ENCODE peak calls at places on chromosomes 6 and 20, in four cellular contexts. W is GM06990, A is psoas muscle, X is astrocyte of the cerebellum. H is an unnamed sample.

GRCh38 chr6:7262746-7263335 is 50.2 kb downstream of the SSR1 start:
- DNase-seq in W (no peak), A (no peak), X (no peak), H (no peak)

GRCh38 chr6:92989656-92990055 is 429.7 kb downstream of the EPHA7 start:
- DNase-seq in W (no peak), A (no peak), X (peak; percentile 5), H (no peak)

GRCh38 chr6:52534966-52535390 is 41.9 kb downstream of the TRAM2 start:
- DNase-seq in W (peak; percentile 33), A (no peak), X (no peak), H (no peak)

GRCh38 chr6:8006208-8006607 is 58.0 kb downstream of the BLOC1S5 start:
- DNase-seq in W (no peak), A (no peak), X (peak; percentile 28), H (no peak)

GRCh38 chr6:170049641-170050491 is 241.0 kb downstream of the DLL1 start:
- DNase-seq in W (no peak), A (peak; percentile 94), X (peak; percentile 2), H (no peak)

GRCh38 chr20:53530440-53530839 is 63.2 kb downstream of the ZNF217 start:
- DNase-seq in W (no peak), A (no peak), X (no peak), H (no peak)

GRCh38 chr20:16666272-16666671 is 63.6 kb upstream of the SNRPB2 start:
- DNase-seq in W (no peak), A (no peak), X (no peak), H (no peak)

GRCh38 chr6:143842468-143842901 is 653 bp upstream of the LTV1 start:
- DNase-seq in W (no peak), A (no peak), X (no peak), H (no peak)

GRCh38 chr6:119344306-119344705 is 5.3 kb downstream of the MAN1A1 start:
- DNase-seq in W (no peak), A (no peak), X (no peak), H (no peak)

GRCh38 chr6:42021847-42022754 is 28.2 kb upstream of the TAF8 start:
- DNase-seq in W (peak; percentile 79), A (no peak), X (no peak), H (no peak)

GRCh38 chr6:170346649-170347048 is 40.1 kb downstream of the FAM120B start:
- DNase-seq in W (no peak), A (no peak), X (no peak), H (no peak)

GRCh38 chr6:117555882-117556498 is 46.3 kb downstream of the GOPC start:
- DNase-seq in W (no peak), A (no peak), X (no peak), H (no peak)

GRCh38 chr6:159527351-159527750 is 165.7 kb downstream of the SOD2 start:
- DNase-seq in W (no peak), A (no peak), X (no peak), H (no peak)

GRCh38 chr6:4322846-4323309 is 187.5 kb upstream of the ECI2 start:
- DNase-seq in W (no peak), A (peak; percentile 57), X (no peak), H (no peak)

GRCh38 chr6:161401910-161402309 is 128.0 kb upstream of the AGPAT4 start:
- DNase-seq in W (no peak), A (no peak), X (no peak), H (no peak)

GRCh38 chr6:158752613-158753012 is 66.6 kb downstream of the EZR start:
- DNase-seq in W (no peak), A (no peak), X (no peak), H (no peak)

GRCh38 chr20:62776692-62777527 is 19.4 kb upstream of the MRGBP start:
- DNase-seq in W (peak; percentile 58), A (no peak), X (no peak), H (no peak)

GRCh38 chr6:89475106-89475505 is 42.2 kb downstream of the ANKRD6 start:
- DNase-seq in W (no peak), A (no peak), X (no peak), H (no peak)

GRCh38 chr20:3749689-3750639 is 17.5 kb downstream of the HSPA12B start:
- DNase-seq in W (peak; percentile 50), A (no peak), X (no peak), H (no peak)

GRCh38 chr6:162442675-162443074 is 284.9 kb downstream of the PRKN start:
- DNase-seq in W (no peak), A (no peak), X (peak; percentile 3), H (no peak)

GRCh38 chr20:24755411-24755922 is 193.6 kb upstream of the CST7 start:
- DNase-seq in W (no peak), A (no peak), X (peak; percentile 70), H (no peak)

DNA sequence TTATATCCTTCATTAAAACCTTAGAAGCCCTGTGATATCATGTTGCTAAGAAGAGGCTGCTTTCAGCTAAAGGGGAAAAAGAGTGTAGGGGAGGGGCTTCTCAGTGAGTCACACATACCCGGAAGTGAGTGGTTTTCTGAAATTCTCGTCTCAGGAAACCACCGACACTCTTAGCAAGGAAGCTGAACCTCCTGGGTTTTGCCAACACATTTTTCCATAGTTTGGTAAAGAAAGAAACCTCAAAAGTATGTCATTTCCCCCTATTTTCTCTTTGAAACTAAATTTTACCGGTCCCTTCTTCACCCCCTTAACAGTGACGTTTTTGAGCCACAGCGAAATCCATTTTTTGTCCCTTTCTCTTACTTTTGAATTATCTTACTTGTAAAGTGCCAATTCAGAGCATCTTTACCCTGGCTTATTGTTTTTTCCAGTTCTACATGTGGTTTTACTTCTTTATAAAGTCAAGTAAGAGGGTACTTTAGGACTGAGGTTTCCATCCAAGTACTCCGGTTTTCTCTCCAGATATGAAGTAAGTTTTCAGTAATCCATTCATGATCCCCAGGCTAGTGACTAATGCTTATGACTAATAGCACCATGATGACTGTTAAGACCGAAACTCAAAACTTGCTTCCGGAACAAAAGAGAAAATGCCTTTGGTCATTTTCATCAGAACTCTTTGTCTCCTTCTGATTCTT is 219.3 kb downstream of the ARHGAP18 start:
- DNase-seq in W (peak; percentile 50), A (no peak), X (peak; percentile 95), H (peak; percentile 87)
- H3K4me3 ChIP-seq in W (peak overlapping the region; percentile 31), A (peak overlapping the region; percentile 46), X (peak overlapping the region; percentile 21), H (peak overlapping the region; percentile 60)

GRCh38 chr6:33813246-33813904 is 9.6 kb upstream of the MLN start:
- DNase-seq in W (no peak), A (no peak), X (no peak), H (no peak)

GRCh38 chr6:33814663-33814985 is 10.8 kb upstream of the MLN start:
- DNase-seq in W (no peak), A (no peak), X (no peak), H (no peak)

GRCh38 chr6:33809619-33810018 is 5.8 kb upstream of the MLN start:
- DNase-seq in W (no peak), A (no peak), X (no peak), H (no peak)

GRCh38 chr6:33813960-33814662 is 10.3 kb upstream of the MLN start:
- DNase-seq in W (no peak), A (no peak), X (no peak), H (no peak)

GRCh38 chr6:33812669-33813068 is 8.9 kb upstream of the MLN start:
- DNase-seq in W (peak; percentile 34), A (no peak), X (peak; percentile 53), H (no peak)
- TF ChIP-seq CTCF in W (peak; percentile 6), A (peak; percentile 41), X (peak; percentile 60), H (peak; percentile 63)

DNA sequence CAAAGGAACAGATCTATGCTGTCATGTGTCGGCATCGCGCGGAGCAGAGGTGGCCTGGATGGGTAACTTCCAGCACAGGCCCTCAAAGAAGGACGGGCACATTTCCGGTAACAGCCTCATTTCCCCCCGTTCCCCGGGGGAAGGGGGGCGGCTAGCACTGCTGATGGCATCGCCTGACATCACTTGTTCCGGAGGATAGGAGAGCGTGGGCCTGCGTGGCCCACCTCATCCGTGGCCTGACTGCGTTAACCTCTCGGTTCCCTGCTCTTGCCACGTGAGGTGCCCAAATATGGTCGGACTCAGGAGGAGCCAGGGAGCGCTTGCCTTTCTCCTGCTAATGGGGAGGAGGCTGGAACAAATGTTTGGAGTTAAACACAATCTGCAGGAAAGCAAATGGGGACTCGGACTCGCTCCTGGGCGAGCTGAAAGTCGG is at the start of gene AKAP12:
- DNase-seq in W (peak; percentile 3), A (peak; percentile 58), X (no peak), H (no peak)
- H3K4me3 ChIP-seq in W (peak within 1 kb of the TSS; percentile 40), A (peak within 1 kb of the TSS; percentile 73), X (peak within 1 kb of the TSS; percentile 87), H (peak within 1 kb of the TSS; percentile 86)

DNA sequence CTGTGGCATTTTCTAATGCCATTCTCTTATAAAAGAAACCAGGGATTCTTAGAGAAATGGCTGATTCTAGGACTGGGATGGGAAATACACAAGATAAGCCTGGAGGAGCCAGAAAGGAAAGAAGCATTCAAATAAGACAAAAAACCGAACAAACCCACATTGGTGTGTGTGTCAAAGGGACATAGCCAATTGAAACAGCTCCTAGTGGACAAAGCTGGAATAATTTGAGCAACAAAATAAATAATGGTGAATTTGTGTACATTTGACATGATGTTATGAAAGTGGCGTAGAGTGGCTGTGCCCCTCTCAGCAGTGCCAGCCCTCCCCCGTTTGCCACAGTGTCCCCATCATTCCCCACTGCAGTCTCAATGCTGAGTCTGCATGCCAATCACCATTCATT is 55.5 kb downstream of the B3GAT2 start:
- DNase-seq in W (no peak), A (no peak), X (no peak), H (no peak)
- TF ChIP-seq CTCF in W (peak; percentile 29), A (no peak), X (peak; percentile 24), H (peak; percentile 3)

GRCh38 chr6:166955865-166956443 is 396 bp downstream of the RNASET2 start:
- DNase-seq in W (no peak), A (peak; percentile 62), X (no peak), H (no peak)

GRCh38 chr6:166958926-166959861 is 2.8 kb upstream of the RNASET2 start:
- DNase-seq in W (peak; percentile 44), A (no peak), X (no peak), H (no peak)

GRCh38 chr6:166956444-166957086 is at the start of gene RNASET2:
- DNase-seq in W (peak; percentile 95), A (peak; percentile 99), X (peak; percentile 63), H (no peak)

GRCh38 chr6:166957087-166957804 is 896 bp upstream of the RNASET2 start:
- DNase-seq in W (peak; percentile 82), A (peak; percentile 66), X (no peak), H (no peak)

DNA sequence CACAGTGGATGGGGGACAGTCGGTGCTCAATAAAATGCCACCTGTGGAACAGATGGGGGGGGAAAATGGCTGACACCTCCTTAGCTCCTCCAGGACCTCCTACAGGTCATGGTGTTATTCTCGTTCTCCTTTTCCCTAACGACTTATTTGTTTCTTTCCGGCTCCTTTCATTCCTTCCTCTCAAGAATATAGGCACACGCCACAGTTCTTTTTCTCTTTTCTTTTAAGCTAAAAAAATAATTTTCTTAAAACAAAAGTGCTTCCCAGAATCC is 1.4 kb upstream of the RNASET2 start:
- DNase-seq in W (no peak), A (no peak), X (no peak), H (no peak)
- H3K4me3 ChIP-seq in W (peak overlapping the region; percentile 69), A (no peak overlapping the region), X (no peak overlapping the region), H (no peak overlapping the region)

DNA sequence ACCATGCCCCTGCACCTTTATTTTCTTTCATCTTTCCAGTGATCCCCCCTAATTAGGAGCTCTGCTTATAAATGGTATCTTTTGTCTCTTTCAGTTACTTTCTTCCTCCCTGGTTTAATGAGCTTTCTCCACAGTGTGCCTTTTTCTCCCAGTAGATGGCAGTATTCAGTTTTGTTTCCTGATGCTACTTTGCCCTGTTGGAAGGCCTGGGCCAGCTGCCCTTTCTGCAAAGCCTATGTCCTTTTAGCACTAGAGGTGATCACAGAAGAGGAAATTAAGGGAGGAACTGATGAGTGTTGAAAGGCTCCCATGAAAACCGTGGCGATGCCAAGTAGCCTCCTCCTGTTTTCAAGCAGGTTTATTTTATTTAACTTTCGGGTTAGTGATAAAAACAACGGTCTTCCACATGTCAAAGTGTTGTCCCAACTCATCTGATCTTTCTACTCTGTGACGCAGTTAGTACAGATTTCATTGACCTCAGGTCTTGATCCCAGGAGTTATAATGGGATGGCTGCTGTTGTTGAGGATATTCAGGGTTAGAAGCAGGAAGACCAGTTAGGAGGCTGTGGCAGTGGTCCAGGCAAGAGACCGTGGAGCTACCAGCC is 184.2 kb upstream of the BMP2 start:
- DNase-seq in W (no peak), A (peak; percentile 48), X (peak; percentile 59), H (no peak)
- TF ChIP-seq CTCF in W (peak; percentile 69), A (peak; percentile 46), X (peak; percentile 77), H (peak; percentile 48)

H was measured in AG04449.